ENCODE peak calls at places on chromosomes 3 and 15, in six cellular contexts. L is NCI-H345, S is T1000, F is hypothalamus, A is HT1080, G is IMR-90. H is an unnamed sample.
A peak's percentile ranks its signal among the peaks of the same experiment; 100 is the strongest.

GRCh38 chr15:90099868-90100854 is 2.1 kb downstream of the IDH2 start:
- DNase-seq in L (peak; percentile 20), F (peak; percentile 27), S (no peak), G (peak; percentile 53), A (peak; percentile 10), H (peak; percentile 10)

GRCh38 chr15:23642413-23643044 is 5.1 kb downstream of the MAGEL2 start:
- DNase-seq in A (peak; percentile 61), S (no peak), G (peak; percentile 51), L (peak; percentile 34), F (peak; percentile 16), H (peak; percentile 51)

GRCh38 chr15:32722126-32722525 is 4.3 kb downstream of the GREM1 start:
- DNase-seq in L (no peak), F (no peak), S (no peak), G (peak; percentile 55), A (no peak), H (no peak)

GRCh38 chr3:90015688-90016356 is 908.4 kb downstream of the EPHA3 start:
- DNase-seq in L (no peak), F (no peak), A (peak; percentile 4), S (peak; percentile 81), G (peak; percentile 36), H (no peak)

GRCh38 chr15:32123473-32123872 is 93.2 kb downstream of the CHRNA7 start:
- DNase-seq in F (no peak), L (no peak), G (no peak), S (no peak), A (no peak), H (no peak)

GRCh38 chr15:99343836-99344551 is 92.7 kb downstream of the LRRC28 start:
- DNase-seq in S (no peak), G (no peak), L (no peak), A (peak; percentile 6), F (peak; percentile 2), H (no peak)

GRCh38 chr15:76185716-76186115 is 125.6 kb downstream of the ETFA start:
- DNase-seq in S (peak; percentile 33), F (no peak), A (peak; percentile 71), L (peak; percentile 7), G (peak; percentile 75), H (peak; percentile 19)

GRCh38 chr15:40104865-40105516 is 3.7 kb downstream of the BMF start:
- DNase-seq in A (peak; percentile 84), G (peak; percentile 79), L (peak; percentile 84), F (peak; percentile 44), S (peak; percentile 79), H (peak; percentile 76)

GRCh38 chr3:40363681-40364080 is 23.3 kb upstream of the ENTPD3 start:
- DNase-seq in A (no peak), S (no peak), G (no peak), L (no peak), F (no peak), H (no peak)

GRCh38 chr15:101242160-101242998 is 9.5 kb downstream of the CHSY1 start:
- DNase-seq in L (no peak), G (peak; percentile 59), F (no peak), S (no peak), A (peak; percentile 74), H (no peak)

GRCh38 chr3:151034303-151034702 is 51.2 kb upstream of the MED12L start:
- DNase-seq in S (no peak), F (no peak), L (no peak), G (no peak), A (no peak), H (no peak)

GRCh38 chr15:101614001-101614585 is 38.1 kb downstream of the TM2D3 start:
- DNase-seq in G (no peak), S (no peak), A (no peak), L (no peak), F (no peak), H (no peak)

GRCh38 chr15:48796930-48797329 is 13.9 kb downstream of the CEP152 start:
- DNase-seq in G (peak; percentile 90), L (no peak), F (no peak), A (peak; percentile 19), S (no peak), H (no peak)

GRCh38 chr3:187858086-187858485 is 112.8 kb upstream of the BCL6 start:
- DNase-seq in L (no peak), F (peak; percentile 5), A (no peak), S (no peak), G (no peak), H (no peak)

GRCh38 chr3:45617430-45618080 is 23.0 kb downstream of the LIMD1 start:
- DNase-seq in L (no peak), F (no peak), G (no peak), S (no peak), A (no peak), H (no peak)

GRCh38 chr3:57446318-57446841 is 97.8 kb downstream of the DNAH12 start:
- DNase-seq in G (no peak), L (no peak), S (no peak), F (no peak), A (no peak), H (no peak)

GRCh38 chr3:197736010-197736490 is 654 bp downstream of the RUBCN start:
- DNase-seq in F (no peak), G (no peak), S (no peak), A (no peak), L (peak; percentile 41), H (no peak)

GRCh38 chr3:63942513-63942912 is 30.3 kb upstream of the SCAANT1 start:
- DNase-seq in F (no peak), L (no peak), G (no peak), A (no peak), S (no peak), H (no peak)

GRCh38 chr15:33313491-33313890 is 2.7 kb downstream of the RYR3 start:
- DNase-seq in G (no peak), F (no peak), S (no peak), L (no peak), A (no peak), H (no peak)

GRCh38 chr15:68637755-68638405 is 59.1 kb downstream of the CORO2B start:
- DNase-seq in S (no peak), G (peak; percentile 48), A (no peak), F (no peak), L (peak; percentile 36), H (peak; percentile 6)

GRCh38 chr15:91997163-91997562 is 143.7 kb downstream of the SLCO3A1 start:
- DNase-seq in S (no peak), L (no peak), G (no peak), A (no peak), F (no peak), H (no peak)

GRCh38 chr15:56034514-56034913 is 41.1 kb upstream of the NEDD4 start:
- DNase-seq in L (no peak), A (no peak), G (no peak), F (no peak), S (no peak), H (no peak)

GRCh38 chr3:23776352-23776891 is 29.3 kb upstream of the UBE2E1 start:
- DNase-seq in F (no peak), A (peak; percentile 38), G (peak; percentile 81), L (no peak), S (no peak), H (no peak)

GRCh38 chr15:61383421-61383820 is 154.3 kb upstream of the RORA start:
- DNase-seq in A (peak; percentile 36), S (peak; percentile 50), L (no peak), F (no peak), G (peak; percentile 36), H (no peak)

GRCh38 chr15:79179108-79179561 is 88.6 kb upstream of the RASGRF1 start:
- DNase-seq in F (no peak), A (peak; percentile 70), L (no peak), G (peak; percentile 55), S (peak; percentile 25), H (no peak)

GRCh38 chr3:101950985-101951733 is 101.8 kb downstream of the NFKBIZ start:
- DNase-seq in L (no peak), G (no peak), S (no peak), F (no peak), A (no peak), H (no peak)

GRCh38 chr15:82699726-82700125 is 9.9 kb downstream of the AP3B2 start:
- DNase-seq in A (no peak), F (no peak), G (no peak), L (no peak), S (no peak), H (no peak)

GRCh38 chr15:98009967-98010366 is 49.5 kb downstream of the ARRDC4 start:
- DNase-seq in F (no peak), L (no peak), S (no peak), G (no peak), A (no peak), H (no peak)

GRCh38 chr3:31536417-31536991 is 3.8 kb downstream of the STT3B start:
- DNase-seq in L (no peak), A (no peak), F (no peak), S (no peak), G (no peak), H (no peak)

GRCh38 chr15:101723161-101723873 is 956 bp downstream of the TARS3 start:
- DNase-seq in F (no peak), S (no peak), A (peak; percentile 53), L (peak; percentile 25), G (peak; percentile 26), H (peak; percentile 24)

GRCh38 chr3:108103971-108104797 is 13.4 kb upstream of the CD47 start:
- DNase-seq in S (no peak), F (no peak), L (peak; percentile 9), G (peak; percentile 52), A (no peak), H (peak; percentile 78)

GRCh38 chr3:108862865-108863798 is 40.5 kb downstream of the TRAT1 start:
- DNase-seq in S (no peak), F (no peak), L (no peak), G (peak; percentile 92), A (peak; percentile 90), H (no peak)

GRCh38 chr3:29427266-29428103 is 146.6 kb downstream of the RBMS3 start:
- DNase-seq in S (no peak), A (no peak), F (no peak), L (no peak), G (no peak), H (no peak)

GRCh38 chr3:127536818-127537810 is 53.4 kb downstream of the TPRA1 start:
- DNase-seq in F (no peak), G (no peak), L (peak; percentile 47), S (no peak), A (no peak), H (peak; percentile 80)